ENCODE peak calls at places on chromosomes 4 and X, in ten cellular contexts. Y, U, V, F, Q, L, O, T, W and G are unnamed samples. For H3K4me1, the result is how much of the 10 kb centered on the place peaks cover.

GRCh38 chr4:137414802-137415201 is 117.5 kb downstream of the PCDH18 start:
- DNase-seq in F (no peak), O (no peak), T (no peak), W (no peak), L (no peak), Q (no peak), V (no peak), U (no peak), Y (no peak), G (no peak)

GRCh38 chr4:7360802-7361201 is 73.9 kb downstream of the PSAPL1 start:
- DNase-seq in U (no peak), T (no peak), Q (no peak), F (no peak), V (no peak), W (no peak), Y (no peak), L (no peak), O (no peak), G (no peak)

GRCh38 chrX:95678679-95679078 is 1006.0 kb upstream of the DIAPH2 start:
- DNase-seq in U (no peak), Y (no peak), V (no peak), F (no peak), L (no peak), Q (no peak), O (no peak), T (no peak), W (no peak), G (no peak)

GRCh38 chrX:139079789-139080188 is 368.3 kb upstream of the FGF13 start:
- DNase-seq in T (no peak), L (no peak), Q (no peak), U (no peak), F (no peak), Y (no peak), W (no peak), O (no peak), V (no peak), G (no peak)

GRCh38 chrX:134654398-134655012 is 3.8 kb downstream of the PLAC1 start:
- DNase-seq in T (no peak), L (no peak), Q (no peak), Y (no peak), V (no peak), O (no peak), F (no peak), U (no peak), W (no peak), G (no peak)

GRCh38 chr4:336893-337142 is 796 bp upstream of the ZNF141 start:
- DNase-seq in O (no peak), V (peak), Y (no peak), W (no peak), L (no peak), Q (no peak), T (no peak), U (no peak), F (no peak), G (no peak)

GRCh38 chrX:146264763-146265375 is 447.2 kb downstream of the SLITRK2 start:
- DNase-seq in L (no peak), V (no peak), T (no peak), Y (no peak), W (no peak), O (no peak), U (no peak), F (no peak), Q (no peak), G (no peak)

GRCh38 chr4:155433636-155434360 is 57.0 kb upstream of the MAP9 start:
- DNase-seq in W (peak), L (no peak), Y (no peak), F (no peak), Q (no peak), V (no peak), O (no peak), U (no peak), T (no peak), G (no peak)

GRCh38 chrX:47802589-47802988 is 34.1 kb upstream of the ZNF81 start:
- DNase-seq in F (no peak), W (peak), V (no peak), T (no peak), O (no peak), L (no peak), Q (no peak), Y (no peak), U (peak), G (no peak)

GRCh38 chr4:71553605-71554004 is 214.8 kb downstream of the SLC4A4 start:
- DNase-seq in V (no peak), L (peak), U (no peak), Y (no peak), Q (peak), W (peak), F (no peak), O (no peak), T (no peak), G (no peak)

GRCh38 chrX:23578079-23578478 is 89.2 kb upstream of the PRDX4 start:
- DNase-seq in W (no peak), Q (no peak), V (no peak), Y (peak), L (no peak), O (no peak), T (no peak), F (no peak), U (no peak), G (no peak)

GRCh38 chr4:105930696-105931095 is 35.4 kb downstream of the NPNT start:
- DNase-seq in U (peak), F (no peak), T (no peak), Y (no peak), V (no peak), W (no peak), L (no peak), Q (no peak), O (no peak), G (no peak)

GRCh38 chrX:101744085-101744484 is 84.4 kb upstream of the ARMCX2 start:
- DNase-seq in U (peak), F (no peak), Q (no peak), V (no peak), Y (no peak), L (no peak), W (no peak), T (no peak), O (no peak), G (no peak)

GRCh38 chr4:86508436-86508835 is 85.7 kb upstream of the PTPN13 start:
- DNase-seq in F (no peak), Y (no peak), W (peak), L (no peak), O (no peak), T (no peak), Q (no peak), V (no peak), U (no peak), G (no peak)

GRCh38 chr4:1373892-1374705 is 27.1 kb downstream of the UVSSA start:
- DNase-seq in Y (peak), V (no peak), U (no peak), W (no peak), T (no peak), F (no peak), Q (no peak), O (no peak), L (no peak), G (no peak)

GRCh38 chr4:38730830-38731646 is 51.8 kb downstream of the TLR10 start:
- DNase-seq in U (peak), O (peak), Y (peak), F (peak), W (peak), L (peak), T (peak), Q (peak), V (peak), G (peak)

GRCh38 chrX:111759676-111760075 is 78.7 kb downstream of the ALG13 start:
- DNase-seq in V (no peak), Y (no peak), L (no peak), U (no peak), W (no peak), T (no peak), O (no peak), Q (no peak), F (no peak), G (no peak)

GRCh38 chr4:142091085-142091513 is 454.7 kb downstream of the IL15 start:
- DNase-seq in V (no peak), O (peak), L (no peak), Y (peak), T (no peak), U (no peak), W (peak), Q (no peak), F (no peak), G (no peak)

GRCh38 chrX:53631156-53631555 is 55.4 kb downstream of the HUWE1 start:
- DNase-seq in V (no peak), F (no peak), U (no peak), L (no peak), O (no peak), Q (no peak), T (no peak), Y (no peak), W (peak), G (no peak)

GRCh38 chrX:131402124-131402811 is 113.2 kb upstream of the IGSF1 start:
- DNase-seq in U (no peak), Q (no peak), F (no peak), L (no peak), T (no peak), W (no peak), V (no peak), O (no peak), Y (no peak), G (no peak)

GRCh38 chr4:186725422-186726149 is 1.9 kb upstream of the FAT1 start:
- DNase-seq in W (peak), O (peak), T (peak), F (peak), Y (no peak), V (peak), Q (peak), L (peak), U (peak), G (no peak)

GRCh38 chrX:144918936-144919335 is 328.4 kb upstream of the SPANXN1 start:
- DNase-seq in W (no peak), V (no peak), Y (no peak), L (no peak), Q (no peak), O (no peak), T (no peak), U (no peak), F (no peak), G (no peak)

GRCh38 chr4:188016754-188017153 is 21.2 kb downstream of the ZFP42 start:
- DNase-seq in Q (no peak), V (no peak), Y (no peak), T (no peak), F (no peak), L (no peak), W (no peak), U (no peak), O (no peak), G (no peak)

GRCh38 chr4:76458297-76458696 is 23.3 kb downstream of the SHROOM3 start:
- DNase-seq in U (no peak), T (no peak), O (no peak), Y (no peak), W (no peak), V (no peak), F (no peak), Q (no peak), L (no peak), G (no peak)

GRCh38 chr4:93776386-93777080 is 52.0 kb upstream of the ATOH1 start:
- DNase-seq in U (no peak), F (no peak), Y (no peak), T (no peak), V (no peak), Q (no peak), L (no peak), W (peak), O (no peak), G (no peak)

GRCh38 chr4:86975927-86976326 is 41.1 kb downstream of the AFF1 start:
- DNase-seq in L (no peak), Y (no peak), T (no peak), U (no peak), O (no peak), V (no peak), F (no peak), W (no peak), Q (no peak), G (no peak)

GRCh38 chrX:47093248-47093647 is 15.0 kb downstream of the RGN start:
- DNase-seq in L (peak), F (no peak), W (peak), O (no peak), T (no peak), V (no peak), U (no peak), Y (no peak), Q (peak), G (no peak)

GRCh38 chrX:12496343-12496742 is 294.9 kb upstream of the PRPS2 start:
- DNase-seq in L (no peak), W (no peak), T (no peak), Y (no peak), O (no peak), U (no peak), Q (no peak), F (no peak), V (no peak), G (no peak)

GRCh38 chr4:79198886-79199591 is 126.8 kb downstream of the NAA11 start:
- DNase-seq in L (no peak), Q (peak), T (no peak), W (no peak), F (no peak), V (no peak), U (no peak), Y (no peak), O (no peak), G (no peak)

GRCh38 chrX:131985526-131986049 is 37.5 kb upstream of the STK26 start:
- DNase-seq in O (no peak), W (no peak), V (no peak), T (peak), L (no peak), F (no peak), Y (no peak), Q (peak), U (no peak), G (no peak)

GRCh38 chrX:107574711-107575110 is 53.6 kb upstream of the PRPS1 start:
- DNase-seq in V (no peak), F (no peak), T (no peak), U (no peak), O (no peak), Q (no peak), L (no peak), W (peak), Y (no peak), G (no peak)

GRCh38 chrX:47168495-47169073 is 23.6 kb downstream of the RBM10 start:
- DNase-seq in W (no peak), T (no peak), U (no peak), L (no peak), O (peak), Y (no peak), Q (peak), V (no peak), F (no peak), G (no peak)

GRCh38 chrX:36573720-36574119 is 434.4 kb upstream of the FAM47C start:
- DNase-seq in U (no peak), Q (no peak), L (no peak), V (no peak), T (no peak), W (no peak), F (no peak), Y (no peak), O (no peak), G (no peak)

GRCh38 chr4:143616771-143617170 is 83.7 kb downstream of the FREM3 start:
- DNase-seq in Q (no peak), F (no peak), T (no peak), U (no peak), L (no peak), O (no peak), V (no peak), Y (no peak), W (no peak), G (no peak)

GRCh38 chr4:147491076-147491475 is 10.2 kb downstream of the EDNRA start:
- DNase-seq in Q (no peak), F (no peak), V (no peak), U (no peak), W (no peak), L (no peak), O (no peak), T (no peak), Y (no peak), G (no peak)

GRCh38 chr4:17763931-17764330 is 17.5 kb downstream of the FAM184B start:
- DNase-seq in Q (no peak), V (no peak), L (no peak), O (no peak), U (no peak), W (no peak), F (no peak), T (no peak), Y (no peak), G (no peak)

DNA sequence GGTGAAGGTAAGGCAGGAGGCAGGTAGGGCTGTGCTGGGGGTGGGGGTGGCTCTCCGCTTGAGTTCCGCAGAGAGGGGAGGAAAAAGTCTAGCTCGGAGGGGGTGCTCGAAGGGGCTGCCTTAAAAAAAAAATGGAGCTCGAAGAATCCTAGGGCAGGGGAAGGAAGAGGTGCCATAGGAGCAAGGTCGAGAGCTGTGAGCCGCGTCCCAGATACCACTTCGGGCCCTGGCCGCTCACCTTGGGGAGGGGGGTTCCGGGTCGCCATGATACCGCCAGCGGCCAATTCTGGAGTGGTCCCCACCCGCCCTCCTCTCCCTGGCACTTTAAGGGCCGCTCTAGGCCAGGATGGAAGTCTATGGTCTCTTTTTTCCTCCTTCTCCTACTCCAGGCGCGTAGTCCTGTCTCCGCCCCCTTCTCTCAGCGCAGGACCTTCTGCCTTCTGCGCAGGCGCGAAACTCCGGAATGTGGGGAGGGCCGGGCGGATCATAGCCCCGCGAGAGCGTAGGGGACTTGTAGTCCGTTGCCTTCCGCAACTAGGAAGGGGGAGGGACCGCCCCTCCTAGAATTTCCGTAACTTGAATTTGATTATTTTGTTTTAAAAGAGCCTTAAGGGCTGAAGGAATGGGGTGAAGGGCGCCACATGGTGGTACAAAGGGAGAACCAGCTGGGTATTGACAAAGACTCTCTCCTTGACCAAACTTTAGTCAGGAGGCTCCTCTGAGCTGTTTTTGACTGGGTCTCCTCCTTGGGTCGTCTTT is at the start of gene FUNDC1:
- DNase-seq in W (peak), V (peak), Y (peak), U (peak), L (peak), Q (peak), O (peak), F (peak), T (peak), G (peak)
- TF ChIP-seq POLR2A in W (peak), V (peak), Y (peak), U (no peak), L (no peak), Q (peak), O (peak), F (peak), T (peak), G (no peak)

GRCh38 chr4:174215936-174216699 is 67.3 kb downstream of the FBXO8 start:
- DNase-seq in Y (no peak), T (no peak), W (no peak), Q (no peak), U (no peak), F (no peak), L (no peak), V (no peak), O (no peak), G (no peak)
- H3K4me1 ChIP-seq in Y (under half), T (under half), W (under half), Q (under half), U (under half), F (under half), L (under half), V (under half), O (under half), G (under half)

GRCh38 chrX:44343412-44343942 is at the start of gene EFHC2:
- DNase-seq in V (peak), W (no peak), F (peak), Y (no peak), L (no peak), U (peak), Q (peak), O (peak), T (peak), G (no peak)

GRCh38 chrX:44344194-44344593 is 722 bp upstream of the EFHC2 start:
- DNase-seq in U (peak), Q (peak), V (no peak), L (no peak), F (peak), O (no peak), W (no peak), T (no peak), Y (no peak), G (no peak)

GRCh38 chrX:44342866-44343265 is 606 bp downstream of the EFHC2 start:
- DNase-seq in V (no peak), W (no peak), U (no peak), Y (no peak), Q (no peak), O (no peak), F (no peak), T (no peak), L (no peak), G (no peak)

DNA sequence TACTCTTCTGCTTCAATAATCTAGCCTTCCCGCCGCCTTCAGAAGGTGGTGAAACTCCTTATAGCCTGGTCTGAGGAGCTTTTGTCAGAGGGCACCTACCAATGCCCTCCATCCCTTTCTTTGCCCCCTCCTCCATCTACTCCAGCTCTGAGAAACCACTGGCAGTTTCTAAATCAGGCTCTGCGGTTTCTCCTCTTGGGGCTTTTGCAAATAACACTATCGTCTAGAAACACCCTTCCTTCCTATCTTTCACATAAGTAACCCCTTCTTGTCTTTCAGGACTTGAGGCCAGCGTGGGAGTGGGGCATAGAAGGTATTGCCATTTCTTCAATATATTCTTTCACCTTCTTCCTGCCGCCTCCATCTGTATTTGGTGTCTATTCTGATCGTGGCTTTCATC is 1.2 kb upstream of the EFHC2 start:
- DNase-seq in F (no peak), V (no peak), W (no peak), Q (peak), T (no peak), Y (no peak), U (no peak), O (no peak), L (no peak), G (no peak)
- H3K4me3 ChIP-seq in F (no peak), V (no peak), W (no peak), Q (peak), T (no peak), Y (no peak), U (no peak), O (peak), L (no peak), G (no peak)

GRCh38 chrX:154376768-154377167 is 2.3 kb upstream of the EMD start:
- DNase-seq in W (peak), T (no peak), Y (no peak), F (no peak), U (no peak), Q (no peak), O (peak), V (no peak), L (no peak), G (no peak)

GRCh38 chrX:154375156-154375504 is 696 bp upstream of the FLNA start:
- DNase-seq in O (no peak), Y (no peak), W (no peak), V (no peak), Q (no peak), U (no peak), F (no peak), T (no peak), L (no peak), G (no peak)

GRCh38 chrX:154372612-154373022 is 1.8 kb downstream of the FLNA start:
- DNase-seq in U (no peak), F (no peak), L (no peak), O (no peak), V (no peak), Q (no peak), T (no peak), Y (no peak), W (peak), G (no peak)

GRCh38 chrX:154373340-154374306 is 811 bp downstream of the FLNA start:
- DNase-seq in W (peak), U (peak), V (peak), L (peak), F (peak), Y (peak), Q (no peak), T (peak), O (peak), G (no peak)

DNA sequence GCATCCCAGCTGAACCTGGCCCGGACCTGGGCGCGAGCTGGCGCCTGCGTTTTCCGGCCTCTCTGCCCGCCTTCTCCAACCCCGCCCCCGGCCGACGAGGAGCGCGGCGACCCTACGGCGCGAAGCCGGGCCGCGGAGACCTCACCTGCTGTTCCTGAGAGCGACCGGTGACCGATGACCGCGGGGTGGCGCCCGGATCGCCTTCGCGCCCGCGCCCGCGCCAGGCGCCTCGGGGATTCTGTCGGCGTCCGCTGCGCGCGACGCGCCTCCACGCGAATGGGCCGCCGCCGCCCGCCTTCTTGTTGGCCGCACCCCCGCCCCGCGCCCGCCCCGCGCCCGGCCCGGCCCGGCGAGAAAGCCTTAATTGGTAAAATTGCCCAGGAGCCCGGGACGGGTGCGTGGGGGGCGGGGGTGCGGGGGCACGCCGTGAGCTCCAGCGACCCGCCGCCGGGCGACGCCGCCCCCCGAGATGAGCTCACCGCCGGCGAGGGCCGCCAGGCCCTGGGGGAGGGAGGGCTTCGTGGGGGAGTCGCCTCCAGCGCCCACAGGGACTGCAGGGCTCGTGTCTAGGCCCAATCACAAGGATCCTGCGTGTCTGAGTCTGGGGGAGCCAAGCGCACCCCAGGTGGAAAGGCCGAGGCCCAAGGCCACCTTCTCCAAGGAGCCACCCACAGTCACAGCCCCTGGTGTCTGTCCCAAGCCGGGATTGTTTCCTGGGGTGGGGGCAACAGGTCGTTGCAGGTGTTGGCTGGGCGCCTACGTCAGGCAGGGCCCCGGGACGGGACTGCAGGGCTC is at the start of gene FLNA:
- DNase-seq in F (peak), U (peak), Q (no peak), L (no peak), T (no peak), W (no peak), O (peak), V (no peak), Y (no peak), G (no peak)
- TF ChIP-seq POLR2A in F (no peak), U (no peak), Q (no peak), L (no peak), T (no peak), W (no peak), O (peak), V (peak), Y (no peak), G (peak)